ENCODE peak calls at places on chromosomes 12 and 14, in seven cellular contexts. D is trophoblast cell, A is IMR-90, G is neuronal stem cell, F is H1, R is mesenchymal stem cell, H is mesendoderm. M is an unnamed sample.

GRCh38 chr12:111271674-111272418 is 97.0 kb downstream of the PHETA1 start:
- DNase-seq in D (no peak), A (no peak), G (no peak), F (no peak), R (no peak), H (no peak), M (no peak)

GRCh38 chr12:29066061-29066588 is 83.0 kb upstream of the FAR2 start:
- DNase-seq in D (no peak), A (peak), G (peak), F (no peak), R (peak), H (no peak), M (no peak)

GRCh38 chr12:56457817-56458216 is 3.4 kb upstream of the MIP start:
- DNase-seq in D (no peak), A (no peak), G (no peak), F (no peak), R (no peak), H (no peak), M (no peak)

GRCh38 chr12:51887476-51888315 is at the start of gene ANKRD33:
- DNase-seq in D (peak), A (no peak), G (no peak), F (no peak), R (peak), H (peak), M (peak)

GRCh38 chr12:3218150-3218845 is 141.1 kb downstream of the TSPAN9 start:
- DNase-seq in D (no peak), A (peak), G (no peak), F (no peak), R (peak), H (no peak), M (no peak)

GRCh38 chr12:6828671-6829531 is 694 bp downstream of the P3H3 start:
- DNase-seq in D (no peak), A (peak), G (no peak), F (no peak), R (no peak), H (peak), M (peak)

GRCh38 chr12:1919763-1920162 is 1.3 kb upstream of the CACNA2D4 start:
- DNase-seq in D (no peak), A (no peak), G (no peak), F (no peak), R (no peak), H (no peak), M (no peak)

GRCh38 chr14:102264775-102265174 is 40.2 kb downstream of the MOK start:
- DNase-seq in D (no peak), A (no peak), G (no peak), F (no peak), R (no peak), H (no peak), M (no peak)

GRCh38 chr14:80679273-80679672 is 262.3 kb downstream of the CEP128 start:
- DNase-seq in D (no peak), A (no peak), G (no peak), F (no peak), R (no peak), H (no peak), M (no peak)

GRCh38 chr12:93569656-93570551 is 2.6 kb upstream of the SOCS2 start:
- DNase-seq in D (peak), A (peak), G (peak), F (no peak), R (peak), H (peak), M (peak)

GRCh38 chr12:75565795-75566194 is 54.4 kb upstream of the KRR1 start:
- DNase-seq in D (no peak), A (no peak), G (no peak), F (no peak), R (no peak), H (no peak), M (no peak)

GRCh38 chr12:75571651-75572050 is 60.2 kb upstream of the KRR1 start:
- DNase-seq in D (no peak), A (no peak), G (no peak), F (no peak), R (no peak), H (no peak), M (no peak)

GRCh38 chr12:75568801-75569200 is 57.4 kb upstream of the KRR1 start:
- DNase-seq in D (no peak), A (no peak), G (no peak), F (no peak), R (no peak), H (no peak), M (no peak)

GRCh38 chr12:75568387-75568786 is 57.0 kb upstream of the KRR1 start:
- DNase-seq in D (no peak), A (peak), G (no peak), F (no peak), R (peak), H (no peak), M (no peak)

GRCh38 chr12:75571204-75571603 is 59.8 kb upstream of the KRR1 start:
- DNase-seq in D (no peak), A (no peak), G (no peak), F (no peak), R (no peak), H (no peak), M (no peak)
- H3K4ac ChIP-seq in D (no peak), A (no peak), G (no peak), F (no peak), R (no peak), H (no peak), M (no peak)

GRCh38 chr14:90587918-90588317 is 191.1 kb downstream of the CALM1 start:
- DNase-seq in D (no peak), A (no peak), G (no peak), F (no peak), R (no peak), H (no peak), M (no peak)
- H2AK5ac ChIP-seq in D (no peak), A (no peak), G (no peak), F (no peak), R (no peak), H (no peak), M (no peak)

GRCh38 chr12:14471497-14471896 is 96.2 kb downstream of the PLBD1 start:
- DNase-seq in D (no peak), A (no peak), G (no peak), F (no peak), R (no peak), H (no peak), M (no peak)

GRCh38 chr12:14479004-14479403 is 88.7 kb downstream of the PLBD1 start:
- DNase-seq in D (no peak), A (no peak), G (no peak), F (no peak), R (no peak), H (no peak), M (no peak)

DNA sequence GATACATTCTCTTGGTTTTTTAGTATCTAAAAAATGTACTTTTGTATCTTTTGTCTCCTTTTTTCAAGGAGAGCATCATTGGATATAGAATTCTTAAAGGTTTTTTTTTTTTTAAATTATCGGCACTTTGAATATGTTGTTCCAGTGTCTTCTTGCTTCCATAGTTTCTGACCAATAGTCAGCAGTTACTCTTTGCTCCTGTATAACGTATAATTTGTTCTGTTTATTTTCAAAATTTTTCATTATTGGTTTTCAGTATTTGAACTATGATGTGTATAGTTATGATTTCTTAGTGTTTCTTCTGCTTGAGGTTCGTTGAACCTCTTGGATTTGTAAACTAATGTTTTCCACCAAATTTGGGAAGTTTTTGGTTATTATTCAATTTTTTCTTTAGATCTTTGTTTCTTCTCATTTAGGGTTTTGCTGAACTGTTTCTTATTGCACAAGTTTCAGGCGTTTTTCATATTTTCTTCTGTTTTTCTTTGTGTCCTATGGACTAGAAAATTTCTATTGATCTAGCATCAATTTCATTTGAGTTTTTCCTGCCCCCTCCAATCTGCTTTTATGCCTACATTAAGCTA is 93.9 kb downstream of the PLBD1 start:
- DNase-seq in D (no peak), A (peak), G (no peak), F (no peak), R (peak), H (peak), M (no peak)
- H3K23ac ChIP-seq in D (no peak), A (no peak), G (no peak), F (no peak), R (no peak), H (no peak), M (no peak)

GRCh38 chr14:105982664-105983063 is 456.3 kb downstream of the TMEM121 start:
- DNase-seq in D (no peak), A (no peak), G (no peak), F (no peak), R (no peak), H (no peak), M (no peak)

GRCh38 chr14:105989746-105990302 is 463.4 kb downstream of the TMEM121 start:
- DNase-seq in D (no peak), A (no peak), G (no peak), F (no peak), R (no peak), H (no peak), M (no peak)

GRCh38 chr14:105986896-105987284 is 460.5 kb downstream of the TMEM121 start:
- DNase-seq in D (no peak), A (no peak), G (no peak), F (no peak), R (no peak), H (no peak), M (no peak)

DNA sequence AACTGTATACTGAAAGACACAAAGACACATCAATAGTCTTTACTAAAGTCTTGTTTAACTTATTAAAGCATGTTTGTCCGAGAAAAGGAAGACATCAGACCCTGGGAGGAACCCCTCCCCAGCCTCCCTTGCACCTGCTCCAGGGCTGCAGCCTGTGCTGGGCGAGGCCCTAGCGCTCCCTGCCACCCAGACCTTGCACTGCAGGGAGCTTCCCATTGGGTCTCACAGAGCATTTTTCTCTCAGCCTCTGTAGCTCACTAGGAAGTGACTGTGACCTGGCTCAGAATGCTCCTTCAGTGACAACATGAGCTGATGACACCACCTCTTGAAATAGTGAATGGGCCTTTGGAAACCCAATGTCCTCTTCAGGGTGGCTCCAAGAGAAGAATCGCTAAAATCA is 461.2 kb downstream of the TMEM121 start:
- DNase-seq in D (no peak), A (no peak), G (no peak), F (no peak), R (no peak), H (no peak), M (no peak)
- H3K4ac ChIP-seq in D (no peak), A (no peak), G (no peak), F (no peak), R (no peak), H (no peak), M (no peak)

DNA sequence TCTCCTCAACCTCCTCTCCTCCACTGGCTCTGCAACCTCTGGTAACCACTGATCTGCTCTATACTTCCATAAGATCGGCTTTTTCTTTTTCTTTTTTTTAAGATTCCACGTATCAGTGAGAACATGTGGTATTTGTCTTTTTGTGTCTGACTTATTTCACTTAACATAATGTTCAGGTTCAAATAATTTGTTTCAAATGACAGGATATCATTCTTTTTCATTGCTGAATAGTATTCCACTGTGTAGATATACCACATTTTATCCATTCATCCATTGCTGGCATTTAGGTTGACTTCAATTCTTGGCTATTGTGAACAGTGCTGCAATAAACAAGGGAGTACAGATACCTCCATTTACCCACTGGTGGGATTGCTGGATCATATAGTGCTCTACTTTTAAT is 40.5 kb downstream of the NCKAP5L start:
- DNase-seq in D (no peak), A (no peak), G (no peak), F (no peak), R (no peak), H (no peak), M (no peak)
- H2AK5ac ChIP-seq in D (no peak), A (no peak), G (no peak), F (no peak), R (no peak), H (no peak), M (no peak)

DNA sequence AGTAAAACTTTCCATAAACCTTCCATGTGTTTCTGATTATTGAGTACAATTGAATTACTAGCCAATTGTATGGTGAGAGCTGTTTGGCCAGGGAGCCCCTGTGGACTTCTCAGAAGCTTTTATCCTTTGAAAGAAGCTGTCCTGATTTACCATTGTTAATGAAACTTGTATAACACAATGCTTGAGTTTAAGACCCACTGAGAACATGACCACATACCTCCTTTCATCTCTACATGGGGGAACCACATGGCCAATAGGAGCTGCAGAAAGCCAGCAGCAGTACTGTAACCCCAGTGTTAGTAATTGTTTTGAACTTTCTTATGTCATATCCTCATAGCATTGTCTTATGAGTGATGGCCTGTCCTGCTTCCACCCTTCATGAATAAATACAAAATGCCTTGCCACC is 815.5 kb downstream of the NRXN3 start:
- DNase-seq in D (no peak), A (no peak), G (peak), F (peak), R (no peak), H (peak), M (peak)
- H3K23ac ChIP-seq in D (no peak), A (no peak), G (no peak), F (no peak), R (no peak), H (no peak), M (no peak)